ENCODE peak calls at places on chromosomes 2 and 18, in eight cellular contexts. One of them, this sample, is unnamed.

GRCh38 chr18:75249672-75250470 is 39.3 kb downstream of the TSHZ1 start:
- DNase-seq in cardiac muscle cell: no peak
- DNase-seq in AG10803: no peak
- DNase-seq in NCI-H69: peak
- DNase-seq in HT1080: no peak
- DNase-seq in Caki2: no peak
- DNase-seq in CD4-positive, alpha-beta T cell: no peak
- DNase-seq in lower lobe of right lung: no peak
- DNase-seq in this sample: no peak

GRCh38 chr2:162063899-162064298 is 10.1 kb downstream of the DPP4 start:
- DNase-seq in AG10803: no peak
- DNase-seq in cardiac muscle cell: no peak
- DNase-seq in Caki2: peak
- DNase-seq in CD4-positive, alpha-beta T cell: no peak
- DNase-seq in HT1080: no peak
- DNase-seq in NCI-H69: no peak
- DNase-seq in lower lobe of right lung: no peak
- DNase-seq in this sample: no peak

GRCh38 chr2:238713234-238713832 is 134.6 kb upstream of the TWIST2 start:
- DNase-seq in Caki2: no peak
- DNase-seq in CD4-positive, alpha-beta T cell: no peak
- DNase-seq in cardiac muscle cell: no peak
- DNase-seq in HT1080: no peak
- DNase-seq in lower lobe of right lung: no peak
- DNase-seq in NCI-H69: no peak
- DNase-seq in AG10803: no peak
- DNase-seq in this sample: no peak

GRCh38 chr2:102266204-102266603 is 45.2 kb upstream of the IL1RL1 start:
- DNase-seq in cardiac muscle cell: peak
- DNase-seq in HT1080: no peak
- DNase-seq in Caki2: no peak
- DNase-seq in CD4-positive, alpha-beta T cell: no peak
- DNase-seq in AG10803: peak
- DNase-seq in lower lobe of right lung: no peak
- DNase-seq in NCI-H69: no peak
- DNase-seq in this sample: no peak

GRCh38 chr18:72530622-72531021 is 13.5 kb downstream of the CBLN2 start:
- DNase-seq in lower lobe of right lung: no peak
- DNase-seq in AG10803: no peak
- DNase-seq in NCI-H69: peak
- DNase-seq in cardiac muscle cell: no peak
- DNase-seq in HT1080: no peak
- DNase-seq in Caki2: peak
- DNase-seq in CD4-positive, alpha-beta T cell: no peak
- DNase-seq in this sample: no peak

GRCh38 chr2:146388757-146389156 is 1456.1 kb upstream of the ACVR2A start:
- DNase-seq in lower lobe of right lung: no peak
- DNase-seq in HT1080: peak
- DNase-seq in Caki2: peak
- DNase-seq in AG10803: no peak
- DNase-seq in cardiac muscle cell: peak
- DNase-seq in CD4-positive, alpha-beta T cell: no peak
- DNase-seq in NCI-H69: no peak
- DNase-seq in this sample: no peak

GRCh38 chr2:173667014-173667413 is 298.2 kb downstream of the SP3 start:
- DNase-seq in CD4-positive, alpha-beta T cell: no peak
- DNase-seq in lower lobe of right lung: no peak
- DNase-seq in AG10803: no peak
- DNase-seq in cardiac muscle cell: no peak
- DNase-seq in NCI-H69: no peak
- DNase-seq in Caki2: no peak
- DNase-seq in HT1080: no peak
- DNase-seq in this sample: no peak

GRCh38 chr2:41928593-41928992 is 119.2 kb upstream of the PKDCC start:
- DNase-seq in cardiac muscle cell: peak
- DNase-seq in AG10803: peak
- DNase-seq in CD4-positive, alpha-beta T cell: no peak
- DNase-seq in NCI-H69: no peak
- DNase-seq in Caki2: peak
- DNase-seq in HT1080: peak
- DNase-seq in lower lobe of right lung: no peak
- DNase-seq in this sample: no peak

GRCh38 chr18:73784853-73785252 is 362.8 kb downstream of the FBXO15 start:
- DNase-seq in AG10803: peak
- DNase-seq in NCI-H69: no peak
- DNase-seq in HT1080: no peak
- DNase-seq in Caki2: no peak
- DNase-seq in cardiac muscle cell: peak
- DNase-seq in CD4-positive, alpha-beta T cell: no peak
- DNase-seq in lower lobe of right lung: no peak
- DNase-seq in this sample: peak

GRCh38 chr2:47656715-47657600 is 126.0 kb upstream of the MSH6 start:
- DNase-seq in NCI-H69: no peak
- DNase-seq in Caki2: no peak
- DNase-seq in lower lobe of right lung: no peak
- DNase-seq in AG10803: peak
- DNase-seq in HT1080: peak
- DNase-seq in CD4-positive, alpha-beta T cell: no peak
- DNase-seq in cardiac muscle cell: peak
- DNase-seq in this sample: no peak

GRCh38 chr2:123073371-123073770 is 951.7 kb upstream of the CNTNAP5 start:
- DNase-seq in AG10803: no peak
- DNase-seq in CD4-positive, alpha-beta T cell: no peak
- DNase-seq in NCI-H69: no peak
- DNase-seq in lower lobe of right lung: no peak
- DNase-seq in Caki2: no peak
- DNase-seq in cardiac muscle cell: peak
- DNase-seq in HT1080: no peak
- DNase-seq in this sample: no peak

GRCh38 chr2:2187196-2187595 is 143.9 kb downstream of the MYT1L start:
- DNase-seq in lower lobe of right lung: no peak
- DNase-seq in AG10803: no peak
- DNase-seq in cardiac muscle cell: no peak
- DNase-seq in Caki2: no peak
- DNase-seq in NCI-H69: peak
- DNase-seq in HT1080: no peak
- DNase-seq in CD4-positive, alpha-beta T cell: no peak
- DNase-seq in this sample: no peak

GRCh38 chr2:132547089-132547687 is 122.8 kb downstream of the LYPD1 start:
- DNase-seq in cardiac muscle cell: peak
- DNase-seq in AG10803: peak
- DNase-seq in lower lobe of right lung: peak
- DNase-seq in Caki2: peak
- DNase-seq in NCI-H69: peak
- DNase-seq in CD4-positive, alpha-beta T cell: no peak
- DNase-seq in HT1080: peak
- DNase-seq in this sample: peak

GRCh38 chr2:23912054-23912453 is 14.9 kb downstream of the ATAD2B start:
- DNase-seq in lower lobe of right lung: no peak
- DNase-seq in HT1080: no peak
- DNase-seq in AG10803: peak
- DNase-seq in CD4-positive, alpha-beta T cell: no peak
- DNase-seq in cardiac muscle cell: no peak
- DNase-seq in NCI-H69: no peak
- DNase-seq in Caki2: no peak
- DNase-seq in this sample: peak

GRCh38 chr18:78822886-78823285 is 156.7 kb upstream of the SALL3 start:
- DNase-seq in AG10803: no peak
- DNase-seq in Caki2: no peak
- DNase-seq in CD4-positive, alpha-beta T cell: no peak
- DNase-seq in NCI-H69: no peak
- DNase-seq in cardiac muscle cell: no peak
- DNase-seq in HT1080: no peak
- DNase-seq in lower lobe of right lung: no peak
- DNase-seq in this sample: no peak

GRCh38 chr2:43370705-43371104 is 144.3 kb upstream of the ZFP36L2 start:
- DNase-seq in AG10803: peak
- DNase-seq in CD4-positive, alpha-beta T cell: no peak
- DNase-seq in lower lobe of right lung: no peak
- DNase-seq in cardiac muscle cell: peak
- DNase-seq in Caki2: no peak
- DNase-seq in HT1080: no peak
- DNase-seq in NCI-H69: peak
- DNase-seq in this sample: peak

GRCh38 chr18:58290059-58290747 is 246.2 kb downstream of the NEDD4L start:
- DNase-seq in Caki2: no peak
- DNase-seq in cardiac muscle cell: no peak
- DNase-seq in lower lobe of right lung: no peak
- DNase-seq in NCI-H69: no peak
- DNase-seq in HT1080: no peak
- DNase-seq in CD4-positive, alpha-beta T cell: no peak
- DNase-seq in AG10803: no peak
- DNase-seq in this sample: peak

GRCh38 chr2:38517284-38517683 is 85.4 kb downstream of the HNRNPLL start:
- DNase-seq in CD4-positive, alpha-beta T cell: no peak
- DNase-seq in cardiac muscle cell: no peak
- DNase-seq in lower lobe of right lung: no peak
- DNase-seq in Caki2: no peak
- DNase-seq in HT1080: no peak
- DNase-seq in NCI-H69: no peak
- DNase-seq in AG10803: no peak
- DNase-seq in this sample: no peak

GRCh38 chr2:71361631-71362030 is 30.0 kb downstream of the ZNF638 start:
- DNase-seq in HT1080: no peak
- DNase-seq in lower lobe of right lung: no peak
- DNase-seq in cardiac muscle cell: no peak
- DNase-seq in Caki2: no peak
- DNase-seq in CD4-positive, alpha-beta T cell: no peak
- DNase-seq in NCI-H69: no peak
- DNase-seq in AG10803: no peak
- DNase-seq in this sample: no peak

GRCh38 chr2:163723352-163723751 is 12.5 kb downstream of the FIGN start:
- DNase-seq in lower lobe of right lung: no peak
- DNase-seq in AG10803: no peak
- DNase-seq in cardiac muscle cell: no peak
- DNase-seq in CD4-positive, alpha-beta T cell: no peak
- DNase-seq in NCI-H69: no peak
- DNase-seq in HT1080: no peak
- DNase-seq in Caki2: no peak
- DNase-seq in this sample: no peak

GRCh38 chr2:160402498-160402897 is 91.1 kb downstream of the RBMS1 start:
- DNase-seq in Caki2: no peak
- DNase-seq in NCI-H69: no peak
- DNase-seq in AG10803: peak
- DNase-seq in CD4-positive, alpha-beta T cell: no peak
- DNase-seq in lower lobe of right lung: no peak
- DNase-seq in HT1080: no peak
- DNase-seq in cardiac muscle cell: no peak
- DNase-seq in this sample: no peak

GRCh38 chr18:50079571-50080295 is 115.2 kb downstream of the MYO5B start:
- DNase-seq in cardiac muscle cell: no peak
- DNase-seq in CD4-positive, alpha-beta T cell: no peak
- DNase-seq in lower lobe of right lung: peak
- DNase-seq in AG10803: no peak
- DNase-seq in NCI-H69: peak
- DNase-seq in Caki2: no peak
- DNase-seq in HT1080: no peak
- DNase-seq in this sample: no peak

GRCh38 chr2:71813801-71814470 is 333.7 kb downstream of the CYP26B1 start:
- DNase-seq in cardiac muscle cell: no peak
- DNase-seq in NCI-H69: no peak
- DNase-seq in Caki2: no peak
- DNase-seq in CD4-positive, alpha-beta T cell: no peak
- DNase-seq in HT1080: no peak
- DNase-seq in AG10803: peak
- DNase-seq in lower lobe of right lung: no peak
- DNase-seq in this sample: no peak

GRCh38 chr2:152627010-152627957 is 90.0 kb downstream of the PRPF40A start:
- DNase-seq in lower lobe of right lung: no peak
- DNase-seq in AG10803: peak
- DNase-seq in NCI-H69: no peak
- DNase-seq in HT1080: peak
- DNase-seq in CD4-positive, alpha-beta T cell: no peak
- DNase-seq in cardiac muscle cell: peak
- DNase-seq in Caki2: peak
- DNase-seq in this sample: peak

GRCh38 chr2:32832821-32833220 is 113.9 kb upstream of the LTBP1 start:
- DNase-seq in Caki2: peak
- DNase-seq in HT1080: peak
- DNase-seq in AG10803: peak
- DNase-seq in lower lobe of right lung: no peak
- DNase-seq in NCI-H69: no peak
- DNase-seq in CD4-positive, alpha-beta T cell: no peak
- DNase-seq in cardiac muscle cell: peak
- DNase-seq in this sample: no peak

GRCh38 chr2:151828143-151828889 is at the start of gene ARL5A:
- DNase-seq in AG10803: peak
- DNase-seq in CD4-positive, alpha-beta T cell: peak
- DNase-seq in Caki2: peak
- DNase-seq in lower lobe of right lung: peak
- DNase-seq in cardiac muscle cell: peak
- DNase-seq in HT1080: peak
- DNase-seq in NCI-H69: peak
- DNase-seq in this sample: peak

GRCh38 chr2:134522856-134523460 is 195.8 kb downstream of the TMEM163 start:
- DNase-seq in NCI-H69: peak
- DNase-seq in Caki2: no peak
- DNase-seq in cardiac muscle cell: no peak
- DNase-seq in CD4-positive, alpha-beta T cell: no peak
- DNase-seq in AG10803: no peak
- DNase-seq in lower lobe of right lung: no peak
- DNase-seq in HT1080: no peak
- DNase-seq in this sample: no peak

GRCh38 chr18:45978084-45978483 is 11.0 kb upstream of the EPG5 start:
- DNase-seq in Caki2: no peak
- DNase-seq in CD4-positive, alpha-beta T cell: no peak
- DNase-seq in lower lobe of right lung: no peak
- DNase-seq in HT1080: no peak
- DNase-seq in cardiac muscle cell: no peak
- DNase-seq in NCI-H69: peak
- DNase-seq in AG10803: no peak
- DNase-seq in this sample: no peak

GRCh38 chr2:96868555-96869280 is 1.2 kb downstream of the SEMA4C start:
- DNase-seq in lower lobe of right lung: peak
- DNase-seq in AG10803: peak
- DNase-seq in cardiac muscle cell: peak
- DNase-seq in NCI-H69: peak
- DNase-seq in HT1080: peak
- DNase-seq in Caki2: peak
- DNase-seq in CD4-positive, alpha-beta T cell: peak
- DNase-seq in this sample: peak

GRCh38 chr18:79299711-79300110 is 96.0 kb upstream of the NFATC1 start:
- DNase-seq in AG10803: no peak
- DNase-seq in lower lobe of right lung: no peak
- DNase-seq in Caki2: no peak
- DNase-seq in HT1080: no peak
- DNase-seq in NCI-H69: no peak
- DNase-seq in CD4-positive, alpha-beta T cell: no peak
- DNase-seq in cardiac muscle cell: no peak
- DNase-seq in this sample: no peak

GRCh38 chr2:158966321-158966720 is 2.1 kb upstream of the TANC1 start:
- DNase-seq in NCI-H69: no peak
- DNase-seq in Caki2: no peak
- DNase-seq in cardiac muscle cell: no peak
- DNase-seq in CD4-positive, alpha-beta T cell: no peak
- DNase-seq in lower lobe of right lung: no peak
- DNase-seq in AG10803: no peak
- DNase-seq in HT1080: no peak
- DNase-seq in this sample: no peak

GRCh38 chr2:29114841-29115609 is at the start of gene CLIP4:
- DNase-seq in Caki2: peak
- DNase-seq in NCI-H69: peak
- DNase-seq in lower lobe of right lung: peak
- DNase-seq in CD4-positive, alpha-beta T cell: peak
- DNase-seq in cardiac muscle cell: peak
- DNase-seq in HT1080: no peak
- DNase-seq in AG10803: peak
- DNase-seq in this sample: peak

GRCh38 chr2:176130153-176130916 is 830 bp downstream of the HOXD8 start:
- DNase-seq in AG10803: peak
- DNase-seq in Caki2: peak
- DNase-seq in CD4-positive, alpha-beta T cell: no peak
- DNase-seq in HT1080: peak
- DNase-seq in cardiac muscle cell: no peak
- DNase-seq in lower lobe of right lung: no peak
- DNase-seq in NCI-H69: no peak
- DNase-seq in this sample: peak

GRCh38 chr2:218166791-218167190 is at the start of gene CXCR1:
- DNase-seq in lower lobe of right lung: no peak
- DNase-seq in CD4-positive, alpha-beta T cell: peak
- DNase-seq in Caki2: no peak
- DNase-seq in AG10803: no peak
- DNase-seq in HT1080: no peak
- DNase-seq in NCI-H69: no peak
- DNase-seq in cardiac muscle cell: no peak
- DNase-seq in this sample: no peak